ENCODE peak calls at places on chromosome 15, in ten cellular contexts. V is SK-N-SH, F is dorsolateral prefrontal cortex, W is endodermal cell, U is heart right ventricle, O is right cardiac atrium, G is cardiac muscle cell, E is A549, J is IMR-90, M is astrocyte. C is an unnamed sample.

GRCh38 chr15:82680200-82681102 is 29.2 kb downstream of the AP3B2 start:
- DNase-seq in J (no peak), M (no peak), G (no peak), F (no peak), O (no peak), E (peak), V (peak), U (peak), W (peak), C (peak)

GRCh38 chr15:91627473-91628309 is 225.8 kb upstream of the SLCO3A1 start:
- DNase-seq in E (no peak), W (no peak), O (peak), V (peak), J (peak), U (peak), F (no peak), G (peak), M (peak), C (no peak)

GRCh38 chr15:70852501-70853269 is 1.3 kb downstream of the LARP6 start:
- DNase-seq in W (no peak), F (no peak), G (peak), V (no peak), J (peak), E (no peak), O (no peak), M (peak), U (no peak), C (peak)

GRCh38 chr15:70063992-70064379 is 33.7 kb downstream of the TLE3 start:
- DNase-seq in M (no peak), G (no peak), U (no peak), F (no peak), J (no peak), V (no peak), O (no peak), W (no peak), E (no peak), C (peak)

GRCh38 chr15:96327155-96327741 is 3.3 kb upstream of the NR2F2 start:
- DNase-seq in W (peak), F (no peak), M (peak), G (peak), E (peak), O (no peak), U (no peak), V (peak), J (peak), C (peak)

GRCh38 chr15:45522179-45522930 is at the start of gene SLC30A4:
- DNase-seq in M (peak), O (peak), W (peak), U (peak), G (peak), J (peak), V (peak), F (peak), E (peak), C (peak)

GRCh38 chr15:63063164-63063756 is 20.7 kb downstream of the TPM1 start:
- DNase-seq in V (no peak), G (no peak), F (no peak), M (peak), U (no peak), W (no peak), O (no peak), E (no peak), J (no peak), C (no peak)

GRCh38 chr15:85854345-85855097 is 59.8 kb upstream of the KLHL25 start:
- DNase-seq in W (peak), F (peak), M (peak), O (no peak), E (peak), J (peak), V (peak), U (no peak), G (peak), C (peak)

GRCh38 chr15:97200161-97200560 is 760.3 kb upstream of the ARRDC4 start:
- DNase-seq in V (no peak), U (no peak), O (no peak), W (no peak), J (no peak), G (no peak), E (no peak), F (no peak), M (no peak), C (no peak)

GRCh38 chr15:39587291-39587909 is 6.5 kb downstream of the THBS1 start:
- DNase-seq in W (no peak), O (peak), G (peak), E (no peak), J (peak), F (no peak), M (no peak), V (no peak), U (no peak), C (peak)

GRCh38 chr15:68054658-68055223 is 626 bp downstream of the PIAS1 start:
- DNase-seq in W (peak), O (peak), M (peak), G (peak), E (peak), U (peak), J (peak), V (peak), F (peak), C (peak)

GRCh38 chr15:67825880-67826716 is 789 bp downstream of the SKOR1 start:
- DNase-seq in J (no peak), G (no peak), V (no peak), O (no peak), E (peak), F (no peak), U (no peak), M (no peak), W (peak), C (peak)

GRCh38 chr15:66743703-66744536 is 41.9 kb downstream of the SMAD6 start:
- DNase-seq in E (no peak), G (peak), U (no peak), M (no peak), V (no peak), J (no peak), O (peak), W (no peak), F (no peak), C (peak)

GRCh38 chr15:78103406-78104118 is 11.2 kb downstream of the SH2D7 start:
- DNase-seq in U (no peak), E (no peak), W (no peak), V (no peak), O (no peak), F (no peak), M (no peak), G (no peak), J (no peak), C (no peak)

GRCh38 chr15:80743189-80743833 is 35.9 kb upstream of the CEMIP start:
- DNase-seq in W (no peak), G (no peak), E (peak), J (peak), O (no peak), F (no peak), M (no peak), U (no peak), V (no peak), C (no peak)

GRCh38 chr15:63080638-63081250 is 38.2 kb downstream of the TPM1 start:
- DNase-seq in G (no peak), E (no peak), V (no peak), U (no peak), F (no peak), J (no peak), M (no peak), W (no peak), O (peak), C (no peak)

GRCh38 chr15:89346516-89346915 is 11.9 kb upstream of the POLG start:
- DNase-seq in W (peak), G (no peak), F (peak), J (no peak), O (no peak), E (no peak), V (no peak), U (no peak), M (no peak), C (peak)

GRCh38 chr15:60423540-60423939 is 25.8 kb upstream of the ANXA2 start:
- DNase-seq in V (no peak), G (peak), M (peak), W (peak), J (peak), F (no peak), O (no peak), E (peak), U (no peak), C (no peak)

GRCh38 chr15:70535071-70535954 is 228.0 kb downstream of the UACA start:
- DNase-seq in F (no peak), U (no peak), V (no peak), G (no peak), E (no peak), O (no peak), W (peak), J (no peak), M (no peak), C (no peak)

GRCh38 chr15:90421527-90421926 is 33.5 kb downstream of the IQGAP1 start:
- DNase-seq in W (no peak), U (no peak), E (no peak), F (no peak), G (no peak), O (no peak), M (no peak), V (no peak), J (peak), C (no peak)

GRCh38 chr15:90423920-90424319 is 35.9 kb downstream of the IQGAP1 start:
- DNase-seq in V (no peak), M (no peak), F (no peak), J (no peak), W (no peak), G (no peak), E (no peak), U (no peak), O (no peak), C (no peak)

GRCh38 chr15:90427185-90427584 is 39.1 kb downstream of the IQGAP1 start:
- DNase-seq in G (no peak), J (no peak), F (no peak), W (no peak), V (no peak), M (no peak), E (no peak), O (no peak), U (no peak), C (no peak)

GRCh38 chr15:90422043-90422442 is 34.0 kb downstream of the IQGAP1 start:
- DNase-seq in O (no peak), U (no peak), F (no peak), G (no peak), V (no peak), W (no peak), E (no peak), J (no peak), M (no peak), C (no peak)

GRCh38 chr15:90425726-90426346 is 37.8 kb downstream of the IQGAP1 start:
- DNase-seq in V (no peak), F (no peak), G (no peak), O (no peak), J (no peak), M (peak), W (peak), U (no peak), E (no peak), C (peak)
- H3K27ac ChIP-seq in V (no peak), F (no peak), G (no peak), O (no peak), J (no peak), M (no peak), W (no peak), U (no peak), E (peak), C (peak)

DNA sequence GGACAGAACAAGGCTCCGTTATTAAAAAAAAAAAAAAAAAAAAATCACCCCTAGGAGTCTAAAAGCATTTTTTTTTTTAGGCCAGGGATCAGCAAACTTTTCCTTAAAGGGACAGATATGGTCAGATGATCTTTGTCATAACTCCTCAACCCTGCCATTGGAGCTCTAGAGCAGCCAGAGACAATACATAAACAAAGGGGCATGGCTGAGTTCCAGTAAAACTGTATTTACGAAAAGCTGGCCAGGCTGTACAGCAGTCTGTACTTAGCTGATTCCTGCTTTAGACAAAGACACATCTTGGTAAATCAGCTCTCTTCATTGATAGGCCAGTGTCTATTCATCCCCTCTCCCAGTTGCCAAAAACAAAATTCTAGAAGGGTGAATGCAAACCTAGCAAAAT is 35.1 kb downstream of the SENP8 start:
- DNase-seq in G (no peak), J (peak), W (no peak), M (no peak), U (no peak), O (no peak), V (no peak), E (no peak), F (no peak), C (no peak)
- H3K27ac ChIP-seq in G (no peak), J (no peak), W (no peak), M (no peak), U (no peak), O (no peak), V (no peak), E (no peak), F (no peak), C (no peak)

DNA sequence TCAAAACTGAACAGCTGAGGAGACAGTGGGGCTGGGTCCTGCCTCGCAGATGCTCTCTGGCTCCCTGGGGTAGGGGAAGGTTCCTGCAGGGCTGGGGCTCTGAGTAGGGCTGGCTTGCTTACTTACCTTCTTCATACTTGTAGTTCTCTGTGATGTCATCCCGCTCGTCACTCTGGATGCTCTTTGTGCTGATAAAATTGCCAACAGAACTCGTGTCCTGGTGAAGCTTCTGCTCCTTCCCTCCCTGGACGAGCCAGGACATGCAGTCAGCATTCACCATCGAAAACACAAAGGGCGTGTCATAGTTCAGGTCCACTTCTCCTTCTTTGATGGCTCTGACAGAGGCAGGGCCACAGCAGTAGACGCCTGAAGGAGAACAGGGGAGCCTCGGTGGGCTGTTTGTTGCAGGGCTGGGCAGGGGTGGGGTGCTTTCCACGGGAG is 17.9 kb upstream of the EPB42 start:
- DNase-seq in V (no peak), E (no peak), F (no peak), M (no peak), O (no peak), U (no peak), G (no peak), W (no peak), J (no peak), C (no peak)
- H3K27ac ChIP-seq in V (no peak), E (no peak), F (no peak), M (no peak), O (no peak), U (no peak), G (no peak), W (no peak), J (no peak), C (no peak)

GRCh38 chr15:98842192-98842972 is 165.2 kb downstream of the PGPEP1L start:
- DNase-seq in U (no peak), M (no peak), V (no peak), F (no peak), W (peak), J (peak), O (no peak), G (no peak), E (no peak), C (no peak)
- H3K27ac ChIP-seq in U (no peak), M (no peak), V (no peak), F (no peak), W (no peak), J (no peak), O (no peak), G (no peak), E (peak), C (no peak)

GRCh38 chr15:25391971-25392733 is 46.7 kb downstream of the UBE3A start:
- DNase-seq in O (no peak), M (peak), F (no peak), W (no peak), G (peak), J (peak), E (no peak), V (no peak), U (no peak), C (peak)
- H3K27ac ChIP-seq in O (no peak), M (peak), F (no peak), W (no peak), G (no peak), J (no peak), E (no peak), V (peak), U (no peak), C (peak)

GRCh38 chr15:75649848-75650247 is 2.1 kb downstream of the SNX33 start:
- DNase-seq in E (no peak), W (no peak), F (no peak), J (no peak), G (no peak), M (no peak), O (no peak), U (no peak), V (no peak), C (no peak)
- H3K27ac ChIP-seq in E (no peak), W (no peak), F (no peak), J (no peak), G (no peak), M (no peak), O (no peak), U (no peak), V (no peak), C (peak)

GRCh38 chr15:75349851-75350588 is 3.2 kb downstream of the NEIL1 start:
- DNase-seq in M (no peak), V (no peak), F (no peak), W (no peak), E (no peak), G (no peak), U (no peak), J (no peak), O (no peak), C (peak)

GRCh38 chr15:75346796-75347221 is at the start of gene NEIL1:
- DNase-seq in F (peak), G (no peak), O (no peak), M (no peak), J (no peak), V (no peak), W (peak), U (no peak), E (no peak), C (peak)

GRCh38 chr15:75348034-75348562 is 1.3 kb downstream of the NEIL1 start:
- DNase-seq in M (no peak), G (peak), W (no peak), O (no peak), F (peak), V (peak), E (no peak), J (no peak), U (no peak), C (peak)

GRCh38 chr15:75347222-75348033 is 589 bp downstream of the NEIL1 start:
- DNase-seq in J (no peak), E (no peak), V (peak), G (peak), M (no peak), O (peak), W (peak), F (peak), U (peak), C (peak)

GRCh38 chr15:75348563-75349350 is 1.9 kb downstream of the NEIL1 start:
- DNase-seq in W (peak), U (no peak), E (no peak), O (no peak), F (peak), G (no peak), V (peak), J (no peak), M (no peak), C (peak)
- H3K27ac ChIP-seq in W (no peak), U (no peak), E (peak), O (no peak), F (peak), G (no peak), V (peak), J (no peak), M (no peak), C (no peak)

GRCh38 chr15:57554063-57554820 is 37.5 kb upstream of the MYZAP start:
- DNase-seq in O (no peak), W (peak), G (peak), E (no peak), F (peak), M (peak), U (no peak), V (peak), J (no peak), C (no peak)
- H3K27ac ChIP-seq in O (peak), W (peak), G (peak), E (peak), F (no peak), M (no peak), U (peak), V (peak), J (no peak), C (no peak)